ENCODE peak calls at places on chromosomes 6 and 20, in five cellular contexts. One of them, this sample, is unnamed.

GRCh38 chr6:129685640-129686031 is 24.3 kb downstream of the ARHGAP18 start:
- DNase-seq in esophagus squamous epithelium: no peak
- DNase-seq in AG10803: no peak
- DNase-seq in thyroid gland: no peak
- DNase-seq in fibroblast of mammary gland: no peak
- DNase-seq in this sample: no peak

GRCh38 chr20:32439132-32439829 is 81.2 kb downstream of the ASXL1 start:
- DNase-seq in thyroid gland: no peak
- DNase-seq in esophagus squamous epithelium: no peak
- DNase-seq in fibroblast of mammary gland: peak
- DNase-seq in AG10803: peak
- DNase-seq in this sample: peak

GRCh38 chr6:22017272-22017671 is 279.6 kb downstream of the PRL start:
- DNase-seq in AG10803: no peak
- DNase-seq in fibroblast of mammary gland: no peak
- DNase-seq in thyroid gland: no peak
- DNase-seq in esophagus squamous epithelium: no peak
- DNase-seq in this sample: no peak

GRCh38 chr6:40734607-40735006 is 147.4 kb upstream of the LRFN2 start:
- DNase-seq in thyroid gland: no peak
- DNase-seq in fibroblast of mammary gland: no peak
- DNase-seq in AG10803: no peak
- DNase-seq in esophagus squamous epithelium: no peak
- DNase-seq in this sample: no peak

GRCh38 chr6:11432091-11432490 is 105.5 kb upstream of the TMEM170B start:
- DNase-seq in fibroblast of mammary gland: peak
- DNase-seq in AG10803: no peak
- DNase-seq in thyroid gland: no peak
- DNase-seq in esophagus squamous epithelium: no peak
- DNase-seq in this sample: no peak

GRCh38 chr6:33088258-33088930 is 12.6 kb downstream of the HLA-DPB1 start:
- DNase-seq in thyroid gland: no peak
- DNase-seq in AG10803: no peak
- DNase-seq in esophagus squamous epithelium: no peak
- DNase-seq in fibroblast of mammary gland: no peak
- DNase-seq in this sample: no peak

GRCh38 chr6:125002090-125002741 is 40.0 kb downstream of the RNF217 start:
- DNase-seq in fibroblast of mammary gland: no peak
- DNase-seq in thyroid gland: peak
- DNase-seq in AG10803: peak
- DNase-seq in esophagus squamous epithelium: no peak
- DNase-seq in this sample: peak

GRCh38 chr6:84061174-84061573 is 27.6 kb downstream of the MRAP2 start:
- DNase-seq in thyroid gland: no peak
- DNase-seq in AG10803: peak
- DNase-seq in fibroblast of mammary gland: no peak
- DNase-seq in esophagus squamous epithelium: no peak
- DNase-seq in this sample: no peak

DNA sequence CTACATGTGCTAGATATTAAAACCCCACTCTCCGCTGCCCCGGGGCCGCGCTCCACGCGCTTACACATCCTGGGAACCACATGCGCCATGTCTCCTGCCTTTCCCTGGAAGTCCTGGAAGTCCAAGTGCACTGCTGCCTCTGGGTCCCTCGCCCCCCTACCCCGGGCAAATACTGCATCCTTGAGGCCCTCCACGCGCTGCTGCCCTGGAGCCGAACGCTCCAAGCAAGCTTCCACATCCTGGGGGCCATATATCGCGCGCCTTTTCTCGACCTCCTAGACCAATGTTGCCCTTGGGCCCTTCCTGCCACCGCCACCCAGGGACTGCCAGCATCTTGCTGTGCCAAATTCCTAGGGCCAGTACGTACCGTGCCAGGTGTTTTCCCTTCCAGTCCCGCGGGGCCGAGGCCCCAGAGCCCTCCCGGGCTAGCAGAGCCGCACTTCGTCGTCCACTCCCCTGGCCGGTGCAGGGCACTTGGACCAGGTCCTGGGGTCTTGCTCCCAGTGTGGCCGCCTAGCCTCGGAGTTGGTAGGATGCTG is 779 bp upstream of the KCNG1 start:
- DNase-seq in fibroblast of mammary gland: no peak
- DNase-seq in thyroid gland: no peak
- DNase-seq in AG10803: no peak
- DNase-seq in esophagus squamous epithelium: no peak
- DNase-seq in this sample: no peak
- H3K4me3 ChIP-seq in fibroblast of mammary gland: no peak
- H3K4me3 ChIP-seq in thyroid gland: no peak
- H3K4me3 ChIP-seq in AG10803: peak
- H3K4me3 ChIP-seq in esophagus squamous epithelium: peak
- H3K4me3 ChIP-seq in this sample: peak

DNA sequence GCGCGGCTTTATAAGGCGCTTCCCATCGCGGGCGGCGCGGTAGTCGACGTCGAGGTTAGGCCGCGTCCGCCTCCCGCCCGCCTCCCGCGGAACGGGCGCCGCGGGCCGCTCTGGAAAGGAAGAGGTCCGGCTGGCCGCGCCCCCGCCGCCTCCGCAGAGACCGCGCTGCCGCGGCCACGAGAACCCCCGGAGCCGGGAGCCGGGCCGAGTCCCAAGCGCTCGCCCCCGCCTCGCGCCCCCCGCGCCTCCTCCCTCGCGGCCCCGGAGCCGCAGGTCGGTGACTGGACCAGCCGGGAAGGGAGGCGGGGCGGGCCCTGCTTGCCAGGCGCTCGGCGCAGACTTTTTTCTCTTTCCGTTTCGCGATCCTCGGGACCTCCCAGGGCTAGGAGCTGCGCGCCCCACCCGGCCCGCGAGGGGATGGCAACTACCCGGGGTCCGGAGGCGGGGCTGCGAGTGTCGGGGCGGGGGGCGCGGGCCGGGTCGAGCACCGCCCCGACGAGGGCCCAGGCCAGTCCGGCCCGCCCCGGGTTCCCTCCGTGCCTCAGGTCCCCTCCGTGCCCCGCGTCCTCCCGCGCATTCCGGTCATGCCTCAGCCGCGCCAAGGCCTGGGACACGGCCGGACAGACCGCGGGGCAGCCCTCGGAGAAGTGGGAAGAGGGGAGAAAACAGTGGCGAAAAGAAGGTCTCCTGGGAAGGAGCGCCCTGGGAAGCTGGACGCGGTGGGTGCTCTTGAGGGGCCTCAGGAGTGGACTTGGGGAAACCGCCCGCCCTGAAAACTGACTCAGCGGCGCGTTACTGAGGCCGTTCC is 421 bp upstream of the PXDC1 start:
- DNase-seq in AG10803: peak
- DNase-seq in thyroid gland: peak
- DNase-seq in fibroblast of mammary gland: peak
- DNase-seq in esophagus squamous epithelium: peak
- DNase-seq in this sample: peak
- TF ChIP-seq CTCF in AG10803: peak
- TF ChIP-seq CTCF in thyroid gland: peak
- TF ChIP-seq CTCF in fibroblast of mammary gland: peak
- TF ChIP-seq CTCF in esophagus squamous epithelium: no peak
- TF ChIP-seq CTCF in this sample: peak

GRCh38 chr6:2964793-2965503 is 6.4 kb downstream of the SERPINB6 start:
- DNase-seq in thyroid gland: no peak
- DNase-seq in AG10803: no peak
- DNase-seq in esophagus squamous epithelium: no peak
- DNase-seq in fibroblast of mammary gland: no peak
- DNase-seq in this sample: no peak
- H3K4me3 ChIP-seq in thyroid gland: no peak
- H3K4me3 ChIP-seq in AG10803: no peak
- H3K4me3 ChIP-seq in esophagus squamous epithelium: no peak
- H3K4me3 ChIP-seq in fibroblast of mammary gland: no peak
- H3K4me3 ChIP-seq in this sample: no peak

DNA sequence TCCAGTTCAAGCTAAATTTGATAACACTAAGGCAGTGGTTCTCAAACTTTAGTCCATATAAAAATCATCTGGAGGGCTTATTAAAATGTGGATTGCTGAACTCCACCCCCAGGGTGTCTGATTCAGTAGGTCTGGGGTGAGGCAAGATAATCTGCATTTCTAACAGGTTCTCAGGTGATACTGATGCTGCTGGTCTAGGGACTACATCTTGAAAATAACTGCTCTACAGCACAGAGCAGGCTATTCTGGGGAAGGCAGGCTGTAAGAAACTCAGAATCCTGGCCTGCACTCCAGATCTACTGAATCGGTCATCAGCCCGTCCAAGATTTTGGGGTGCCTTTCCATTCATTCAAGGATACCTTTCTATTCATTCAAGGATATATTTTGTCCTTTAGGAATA is 11.5 kb downstream of the CALHM5 start:
- DNase-seq in AG10803: no peak
- DNase-seq in thyroid gland: no peak
- DNase-seq in esophagus squamous epithelium: no peak
- DNase-seq in fibroblast of mammary gland: no peak
- DNase-seq in this sample: no peak
- TF ChIP-seq CTCF in AG10803: no peak
- TF ChIP-seq CTCF in thyroid gland: no peak
- TF ChIP-seq CTCF in esophagus squamous epithelium: no peak
- TF ChIP-seq CTCF in fibroblast of mammary gland: no peak
- TF ChIP-seq CTCF in this sample: no peak